ENCODE peak calls at places on chromosomes 4 and X, in four cellular contexts. L, Q, I and P are unnamed samples.

GRCh38 chr4:24274401-24275035 is 309.8 kb downstream of the DHX15 start:
- DNase-seq in Q (no peak), I (no peak), L (no peak), P (no peak)

GRCh38 chr4:184688447-184688846 is 38.9 kb downstream of the PRIMPOL start:
- DNase-seq in Q (no peak), I (no peak), L (peak), P (no peak)

GRCh38 chrX:109952985-109953905 is 49.7 kb upstream of the TMEM164 start:
- DNase-seq in Q (no peak), I (no peak), L (no peak), P (no peak)

GRCh38 chrX:119235872-119236598 is at the start of gene PGRMC1:
- DNase-seq in Q (peak), L (no peak), I (peak), P (peak)

GRCh38 chr4:122739174-122739573 is 6.7 kb downstream of the BBS12 start:
- DNase-seq in I (no peak), L (peak), Q (no peak), P (no peak)

GRCh38 chr4:3767569-3768288 is 1.5 kb downstream of the ADRA2C start:
- DNase-seq in I (no peak), Q (no peak), L (no peak), P (no peak)

GRCh38 chr4:40720931-40721330 is 28.8 kb upstream of the NSUN7 start:
- DNase-seq in L (no peak), I (no peak), Q (no peak), P (no peak)

GRCh38 chr4:85780664-85781063 is 305.7 kb downstream of the ARHGAP24 start:
- DNase-seq in L (no peak), Q (no peak), I (no peak), P (no peak)

GRCh38 chrX:9789555-9789954 is 3.3 kb downstream of the SHROOM2 start:
- DNase-seq in L (no peak), I (no peak), Q (no peak), P (no peak)

GRCh38 chrX:10755477-10756334 is 135.3 kb upstream of the MID1 start:
- DNase-seq in Q (no peak), L (no peak), I (no peak), P (no peak)

GRCh38 chr4:139629761-139630160 is 35.9 kb upstream of the MGST2 start:
- DNase-seq in Q (no peak), I (no peak), L (no peak), P (no peak)

GRCh38 chr4:118834960-118835895 is 698 bp downstream of the SEC24D start:
- DNase-seq in Q (peak), I (peak), L (peak), P (no peak)

GRCh38 chr4:159222158-159222557 is 119.3 kb downstream of the RAPGEF2 start:
- DNase-seq in L (no peak), I (no peak), Q (no peak), P (no peak)

GRCh38 chr4:119209077-119209476 is 3.4 kb upstream of the USP53 start:
- DNase-seq in L (peak), I (no peak), Q (no peak), P (no peak)

DNA sequence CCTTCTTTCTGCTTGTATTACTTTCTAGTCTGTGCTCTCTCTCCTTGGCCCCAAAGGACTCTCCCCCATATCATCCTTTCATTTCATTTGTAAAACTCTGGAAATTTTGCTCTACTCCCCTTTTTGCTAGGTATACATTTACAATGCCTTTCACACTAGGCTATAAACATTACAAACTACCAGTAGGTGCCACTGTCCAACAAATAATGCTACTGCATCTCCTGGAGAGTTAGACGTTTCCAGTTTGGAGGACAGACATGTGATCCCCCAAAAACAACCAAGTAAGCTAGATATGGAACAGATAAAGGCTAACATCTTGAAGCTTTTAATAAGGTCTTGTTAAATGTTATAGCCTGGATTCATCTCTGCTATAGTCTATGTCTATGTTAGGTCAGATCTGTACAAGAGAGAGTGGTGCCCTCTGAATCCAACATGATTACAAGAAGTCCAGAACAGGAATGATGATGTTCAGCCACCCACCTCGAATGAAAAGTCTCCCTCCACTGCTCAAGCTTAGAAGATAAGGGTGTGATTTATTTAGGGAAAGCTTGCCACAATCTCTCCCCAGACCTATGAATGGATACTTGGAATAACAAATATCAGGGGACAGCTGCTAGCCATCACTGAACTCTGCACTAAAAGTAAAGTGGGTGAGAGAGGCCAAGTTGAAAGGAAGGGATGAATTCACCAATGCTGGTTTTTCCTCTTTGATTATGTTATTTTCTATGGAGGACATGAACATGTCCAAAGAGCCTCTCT is 14.3 kb downstream of the CBR4 start:
- DNase-seq in L (no peak), Q (no peak), I (no peak), P (no peak)
- TF ChIP-seq CTCF in L (peak), Q (peak), I (no peak), P (peak)

DNA sequence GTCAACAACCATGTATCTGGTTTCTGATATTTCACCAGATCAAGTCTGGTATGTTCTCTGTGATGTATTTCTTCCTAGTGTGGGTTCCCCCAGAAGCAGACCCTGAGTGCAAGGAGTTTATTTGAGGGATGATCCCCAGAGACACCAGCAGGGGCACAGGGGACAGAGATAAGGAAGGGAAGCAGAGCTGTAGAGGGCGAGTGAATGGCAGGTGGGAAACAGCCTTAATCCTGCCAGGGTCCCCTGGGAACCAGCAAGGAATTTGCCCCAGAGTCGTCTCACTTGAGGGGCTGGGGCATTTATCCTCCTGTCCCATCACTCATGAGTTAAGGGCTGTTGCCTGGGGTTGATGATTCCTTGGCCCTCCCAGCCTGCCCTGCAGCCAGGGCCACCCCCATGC is 206.4 kb upstream of the BCOR start:
- DNase-seq in Q (no peak), L (no peak), I (no peak), P (no peak)
- TF ChIP-seq CTCF in Q (no peak), L (no peak), I (no peak), P (no peak)

DNA sequence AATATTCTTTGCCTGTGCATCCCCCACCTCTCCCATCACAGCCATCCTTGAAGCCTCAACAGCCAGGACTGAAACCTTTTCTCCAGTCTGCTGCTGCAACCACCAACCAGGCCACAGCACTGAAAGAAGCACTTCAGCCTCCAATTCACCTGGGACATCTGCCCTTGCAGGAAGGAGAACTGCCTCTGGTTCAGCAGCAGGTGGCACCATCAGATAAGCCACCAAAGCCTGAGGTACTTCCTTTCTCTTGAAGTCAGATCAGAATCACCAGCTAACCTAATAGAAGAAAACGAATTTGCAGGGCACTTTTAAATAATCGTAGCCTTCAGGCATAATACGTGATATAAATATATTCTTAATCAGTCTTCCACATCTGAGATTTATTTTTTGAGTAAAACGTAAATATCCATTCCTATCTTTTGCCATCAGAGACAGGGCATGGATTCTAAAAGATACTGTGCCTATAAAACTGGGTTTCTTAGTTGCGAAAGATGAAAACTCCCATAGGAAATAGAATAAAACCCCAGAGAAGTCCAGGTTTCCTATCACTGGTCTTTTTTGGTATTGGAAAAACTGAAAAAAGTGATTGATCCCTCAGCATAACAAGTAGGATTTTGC is 9.5 kb downstream of the AMBN start:
- DNase-seq in Q (no peak), I (peak), L (no peak), P (no peak)
- TF ChIP-seq CTCF in Q (peak), I (peak), L (peak), P (peak)

DNA sequence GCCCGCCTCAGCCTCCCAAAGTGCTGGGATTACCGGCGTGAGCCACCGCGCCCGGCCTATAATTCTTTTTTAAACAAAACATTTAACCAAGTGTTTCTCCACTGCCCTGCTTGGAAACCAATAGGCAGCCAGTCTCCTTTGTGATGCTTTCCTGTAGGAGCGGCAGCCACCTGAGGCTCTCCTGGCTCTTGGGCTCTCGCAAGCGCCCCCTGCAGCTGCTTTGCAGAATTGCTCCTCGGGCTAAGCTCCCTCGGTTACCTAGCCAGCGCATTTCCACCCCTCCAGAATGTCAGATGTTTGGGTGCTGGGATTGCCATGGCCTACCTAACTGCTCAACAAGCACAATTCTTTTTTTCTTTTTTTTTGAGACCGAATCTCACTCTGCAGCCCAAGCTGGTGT is 7.7 kb downstream of the S100P start:
- DNase-seq in I (peak), Q (no peak), L (no peak), P (no peak)
- TF ChIP-seq CTCF in I (peak), Q (peak), L (peak), P (peak)

GRCh38 chr4:145076473-145076855 is 21.5 kb downstream of the ANAPC10 start:
- DNase-seq in L (no peak), Q (no peak), I (no peak), P (no peak)
- TF ChIP-seq CTCF in L (no peak), Q (no peak), I (no peak), P (no peak)

GRCh38 chr4:1233641-1234277 is 15.2 kb downstream of the CTBP1 start:
- DNase-seq in L (no peak), Q (no peak), I (no peak), P (peak)
- TF ChIP-seq CTCF in L (peak), Q (no peak), I (no peak), P (peak)

GRCh38 chr4:170398228-170398627 is 308.5 kb upstream of the AADAT start:
- DNase-seq in Q (no peak), L (no peak), I (no peak), P (no peak)

GRCh38 chr4:170395773-170396172 is 306.0 kb upstream of the AADAT start:
- DNase-seq in Q (no peak), L (no peak), I (no peak), P (no peak)

GRCh38 chr4:170399894-170400293 is 310.1 kb upstream of the AADAT start:
- DNase-seq in L (peak), I (no peak), Q (no peak), P (no peak)

GRCh38 chr4:170400346-170400745 is 310.6 kb upstream of the AADAT start:
- DNase-seq in I (no peak), L (no peak), Q (no peak), P (no peak)
- TF ChIP-seq CTCF in I (no peak), L (no peak), Q (no peak), P (no peak)

DNA sequence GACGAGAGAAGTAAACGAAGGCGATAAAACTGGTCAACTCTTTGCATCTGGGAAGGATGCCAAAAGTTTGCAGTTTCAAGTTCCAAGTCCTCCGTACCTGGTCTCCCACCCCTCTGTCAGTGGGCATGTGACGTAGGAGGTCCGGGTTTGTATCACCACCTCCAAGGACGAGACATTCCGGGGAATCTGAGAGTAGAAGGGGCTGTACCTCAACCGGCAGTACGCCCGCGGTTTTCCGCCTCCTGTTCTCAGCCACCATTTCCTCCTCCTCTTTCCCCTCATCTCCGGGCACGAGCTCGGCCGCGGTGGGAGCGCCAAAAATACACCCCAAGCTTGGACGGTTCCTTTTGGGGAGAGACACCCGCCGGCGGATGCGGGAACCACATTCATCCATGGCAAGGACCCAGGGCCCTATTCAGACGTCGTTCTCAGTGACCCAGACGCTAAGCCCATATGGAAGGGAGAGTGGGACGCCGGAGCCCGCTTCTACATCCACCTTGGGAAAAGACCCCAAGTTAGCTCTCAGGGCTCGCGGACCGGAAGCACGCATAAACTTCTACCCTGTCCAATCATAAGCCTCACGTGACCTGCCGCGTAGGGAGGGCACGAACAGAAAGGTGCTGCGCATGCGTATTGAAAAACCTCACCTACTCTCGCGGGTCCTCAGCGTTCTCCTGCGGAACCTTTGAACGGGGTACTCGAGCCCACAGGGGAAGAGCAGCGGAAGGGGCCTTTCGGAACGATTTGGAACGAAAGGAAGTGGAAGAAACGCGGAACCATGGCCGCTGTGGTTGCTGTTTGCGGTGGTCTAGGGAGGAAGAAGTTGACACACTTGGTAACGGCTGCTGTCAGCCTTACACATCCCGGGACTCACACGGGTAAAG is at the start of the genes HELQ and MRPS18C:
- DNase-seq in Q (peak), I (peak), L (peak), P (peak)
- TF ChIP-seq CTCF in Q (peak), I (no peak), L (peak), P (peak)

DNA sequence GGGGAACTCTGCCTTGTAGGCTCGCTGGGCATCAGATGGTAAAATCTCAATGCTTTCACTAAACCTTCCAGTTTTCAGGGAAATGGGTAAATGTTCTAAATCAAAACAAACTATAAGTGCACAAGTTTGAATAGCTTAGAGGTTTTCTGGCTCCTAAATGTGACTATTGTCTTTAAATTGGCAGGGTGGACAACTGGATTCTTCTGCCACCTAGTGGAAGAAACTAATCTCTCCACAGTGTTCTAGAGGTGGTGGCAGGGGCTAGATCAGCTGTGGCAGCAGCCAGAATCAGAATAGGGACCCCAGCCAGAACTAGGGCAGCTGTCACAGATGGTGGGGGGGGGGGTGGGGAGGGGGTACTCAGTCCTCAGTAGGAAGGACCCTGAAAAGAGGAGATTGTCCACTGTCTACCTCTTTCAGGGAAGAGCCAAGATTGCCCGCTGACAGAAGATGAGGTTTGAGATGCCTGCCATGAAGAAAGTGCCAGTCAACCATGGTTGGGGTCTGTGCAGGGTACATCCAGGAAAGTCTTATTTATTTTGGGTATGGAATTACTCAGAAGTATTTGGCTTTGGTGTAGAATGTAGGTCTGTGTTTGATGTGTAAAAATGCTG is 201.4 kb downstream of the CCNG2 start:
- DNase-seq in Q (no peak), I (no peak), L (no peak), P (no peak)
- TF ChIP-seq CTCF in Q (peak), I (peak), L (peak), P (peak)